ENCODE peak calls at places on chromosome 11, in six cellular contexts. G, Q, U, I, L and Y are unnamed samples.

GRCh38 chr11:111592491-111592890 is 9.8 kb upstream of the SIK2 start:
- DNase-seq in G (no peak), Q (no peak), U (no peak), I (no peak), L (peak), Y (no peak)

GRCh38 chr11:31720225-31720624 is 90.9 kb downstream of the PAX6 start:
- DNase-seq in G (no peak), Q (no peak), U (no peak), I (no peak), L (no peak), Y (no peak)

GRCh38 chr11:119726585-119727522 is 2.1 kb downstream of the NECTIN1 start:
- DNase-seq in G (peak), Q (peak), U (no peak), I (no peak), L (no peak), Y (no peak)

GRCh38 chr11:120708511-120709183 is 197.1 kb downstream of the GRIK4 start:
- DNase-seq in G (no peak), Q (no peak), U (no peak), I (no peak), L (no peak), Y (no peak)

GRCh38 chr11:106761745-106762144 is 256.5 kb downstream of the GUCY1A2 start:
- DNase-seq in G (no peak), Q (no peak), U (no peak), I (no peak), L (no peak), Y (no peak)

GRCh38 chr11:94032066-94032465 is 10.9 kb downstream of the HEPHL1 start:
- DNase-seq in G (no peak), Q (no peak), U (no peak), I (no peak), L (no peak), Y (no peak)

GRCh38 chr11:46050065-46050464 is 71.2 kb downstream of the PHF21A start:
- DNase-seq in G (peak), Q (peak), U (peak), I (peak), L (peak), Y (peak)

GRCh38 chr11:45210846-45211245 is 64.4 kb downstream of the PRDM11 start:
- DNase-seq in G (no peak), Q (no peak), U (no peak), I (no peak), L (no peak), Y (no peak)

GRCh38 chr11:128796275-128796674 is 70.8 kb downstream of the KCNJ1 start:
- DNase-seq in G (no peak), Q (no peak), U (peak), I (no peak), L (no peak), Y (no peak)

GRCh38 chr11:124861670-124862069 is 3.6 kb upstream of the ROBO3 start:
- DNase-seq in G (no peak), Q (no peak), U (no peak), I (no peak), L (no peak), Y (no peak)

GRCh38 chr11:124864892-124865180 is 396 bp upstream of the ROBO3 start:
- DNase-seq in G (no peak), Q (no peak), U (no peak), I (no peak), L (no peak), Y (no peak)

GRCh38 chr11:124863826-124864165 is 1.4 kb upstream of the ROBO3 start:
- DNase-seq in G (no peak), Q (no peak), U (no peak), I (no peak), L (no peak), Y (no peak)

GRCh38 chr11:124864176-124864891 is 898 bp upstream of the ROBO3 start:
- DNase-seq in G (no peak), Q (no peak), U (no peak), I (no peak), L (no peak), Y (no peak)

DNA sequence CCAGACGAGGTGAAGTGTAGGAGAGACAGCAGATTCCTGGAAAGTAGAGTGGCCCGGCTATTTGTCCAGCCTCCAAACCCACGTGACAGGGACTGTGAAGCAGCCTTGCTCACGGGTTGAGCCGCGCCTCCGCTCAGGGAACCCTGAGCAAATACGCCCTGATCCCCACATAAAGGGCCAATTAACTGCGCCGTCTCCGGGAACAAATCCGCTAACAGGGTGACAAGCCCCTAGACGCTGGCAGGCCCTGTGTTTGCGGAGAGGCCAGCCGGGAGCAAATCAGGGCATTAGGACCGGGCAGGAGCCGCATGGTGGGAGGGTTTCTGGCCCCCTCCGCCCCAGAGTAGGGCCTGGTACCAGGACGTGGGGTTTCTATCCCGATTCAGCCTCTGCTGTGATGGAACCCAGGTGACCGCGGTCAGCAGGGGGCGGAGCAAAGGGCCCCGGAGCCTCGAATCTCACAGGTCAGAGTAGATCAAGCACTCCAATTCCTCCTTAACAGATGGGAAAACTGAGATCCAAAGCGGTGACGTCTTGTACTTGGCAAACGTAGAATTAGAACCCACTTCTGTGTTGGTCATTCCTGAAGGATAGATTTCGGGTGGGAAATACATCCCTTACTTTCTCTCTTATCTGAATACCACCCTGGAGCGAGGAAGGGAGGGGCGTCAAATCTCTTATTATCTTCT is 2.0 kb upstream of the ROBO3 start:
- DNase-seq in G (peak), Q (no peak), U (peak), I (peak), L (peak), Y (no peak)
- H4K91ac ChIP-seq in G (no peak), Q (no peak), U (no peak), I (no peak), L (no peak), Y (no peak)

GRCh38 chr11:17814546-17814945 is 80.0 kb downstream of the KCNC1 start:
- DNase-seq in G (no peak), Q (no peak), U (no peak), I (no peak), L (no peak), Y (no peak)

GRCh38 chr11:17810736-17811135 is 76.2 kb downstream of the KCNC1 start:
- DNase-seq in G (no peak), Q (no peak), U (peak), I (no peak), L (peak), Y (no peak)

GRCh38 chr11:17811416-17811815 is 76.8 kb downstream of the KCNC1 start:
- DNase-seq in G (no peak), Q (no peak), U (no peak), I (no peak), L (peak), Y (no peak)

GRCh38 chr11:17813391-17814059 is 78.9 kb downstream of the KCNC1 start:
- DNase-seq in G (no peak), Q (no peak), U (no peak), I (no peak), L (no peak), Y (no peak)

DNA sequence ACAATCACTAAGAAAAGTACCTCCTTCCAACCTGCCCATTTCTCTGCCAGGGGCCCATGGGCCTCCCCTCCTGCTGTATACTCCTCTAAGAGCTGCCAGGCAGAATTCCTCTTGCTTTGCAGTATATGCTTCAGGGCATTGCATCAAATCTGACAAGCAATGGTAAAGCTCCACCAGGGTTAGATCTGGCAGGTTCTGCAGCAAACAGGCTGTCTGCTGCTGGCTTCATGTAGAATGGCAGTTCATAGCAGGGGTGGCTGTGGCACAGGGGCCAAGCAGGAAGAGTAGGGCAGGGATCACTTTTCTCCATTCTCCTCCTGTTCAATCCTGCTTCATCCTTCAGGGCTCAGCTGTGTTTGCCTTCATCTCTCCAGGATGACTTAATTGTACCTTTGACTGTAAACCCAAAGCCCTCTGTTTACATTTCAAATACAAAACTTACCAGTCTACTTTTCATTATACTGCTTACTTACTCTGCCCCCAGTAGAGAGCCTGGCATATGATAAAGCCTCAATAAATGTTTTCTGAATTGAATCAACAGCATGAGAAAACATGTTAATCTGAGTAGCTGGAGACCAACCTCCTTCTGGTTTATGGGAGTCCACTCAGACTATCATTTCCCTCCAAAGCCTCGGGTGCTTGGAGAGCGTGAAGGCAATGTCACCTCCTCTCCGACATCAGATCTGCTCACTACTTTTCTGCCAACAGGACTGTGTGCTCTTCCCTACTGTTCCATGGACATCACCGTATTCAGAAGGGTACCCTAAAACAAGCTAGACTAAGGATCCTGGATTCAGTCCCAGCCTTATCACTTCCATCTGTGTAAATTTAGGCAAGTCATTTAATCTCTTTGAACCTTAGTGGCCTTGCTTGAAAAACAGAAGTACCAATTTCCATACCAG is 78.0 kb downstream of the KCNC1 start:
- DNase-seq in G (no peak), Q (no peak), U (no peak), I (no peak), L (peak), Y (no peak)
- H4K91ac ChIP-seq in G (no peak), Q (no peak), U (no peak), I (no peak), L (peak), Y (no peak)

GRCh38 chr11:99068832-99069231 is 48.1 kb downstream of the CNTN5 start:
- DNase-seq in G (no peak), Q (no peak), U (no peak), I (no peak), L (no peak), Y (no peak)

GRCh38 chr11:99066609-99067008 is 45.9 kb downstream of the CNTN5 start:
- DNase-seq in G (no peak), Q (no peak), U (no peak), I (no peak), L (no peak), Y (peak)

GRCh38 chr11:99069831-99070444 is 49.2 kb downstream of the CNTN5 start:
- DNase-seq in G (peak), Q (peak), U (no peak), I (peak), L (no peak), Y (peak)
- H4K91ac ChIP-seq in G (no peak), Q (no peak), U (no peak), I (no peak), L (no peak), Y (no peak)

GRCh38 chr11:75351541-75352416 is at the start of gene ARRB1:
- DNase-seq in G (peak), Q (peak), U (no peak), I (peak), L (no peak), Y (peak)

GRCh38 chr11:75355051-75355450 is 3.6 kb upstream of the ARRB1 start:
- DNase-seq in G (no peak), Q (no peak), U (no peak), I (no peak), L (no peak), Y (no peak)

GRCh38 chr11:75350743-75351540 is 519 bp downstream of the ARRB1 start:
- DNase-seq in G (peak), Q (no peak), U (peak), I (peak), L (no peak), Y (no peak)

GRCh38 chr11:75352417-75353206 is 1.2 kb upstream of the ARRB1 start:
- DNase-seq in G (no peak), Q (no peak), U (no peak), I (peak), L (no peak), Y (no peak)

GRCh38 chr11:75356613-75357012 is 5.2 kb upstream of the ARRB1 start:
- DNase-seq in G (no peak), Q (no peak), U (no peak), I (no peak), L (no peak), Y (no peak)
- H4K91ac ChIP-seq in G (no peak), Q (no peak), U (no peak), I (no peak), L (no peak), Y (no peak)

GRCh38 chr11:100980156-100980555 is 149.5 kb downstream of the PGR start:
- DNase-seq in G (no peak), Q (no peak), U (peak), I (no peak), L (no peak), Y (no peak)

GRCh38 chr11:100984668-100985067 is 144.9 kb downstream of the PGR start:
- DNase-seq in G (no peak), Q (no peak), U (no peak), I (no peak), L (no peak), Y (no peak)

GRCh38 chr11:100981196-100981824 is 148.3 kb downstream of the PGR start:
- DNase-seq in G (no peak), Q (no peak), U (no peak), I (no peak), L (no peak), Y (no peak)

GRCh38 chr11:100978442-100978841 is 151.2 kb downstream of the PGR start:
- DNase-seq in G (peak), Q (no peak), U (no peak), I (no peak), L (no peak), Y (no peak)

DNA sequence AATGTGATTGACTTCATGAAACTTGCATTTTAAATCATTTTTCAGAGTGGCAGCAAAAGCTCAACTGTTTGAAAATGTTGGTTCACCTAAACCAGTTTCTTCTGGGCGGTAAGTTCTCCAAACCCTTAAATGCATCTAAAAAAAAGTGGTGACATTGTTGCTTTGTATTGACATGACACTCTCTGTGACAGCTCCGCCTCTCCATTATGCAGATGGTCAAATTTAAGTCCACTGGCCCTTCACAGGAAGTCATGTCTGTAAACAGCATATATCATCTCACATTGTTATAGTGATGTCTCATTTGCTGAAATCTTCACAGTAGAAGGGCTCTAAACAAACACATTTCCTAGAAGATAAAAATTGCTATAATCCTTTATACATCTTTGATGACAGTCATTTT is 150.7 kb downstream of the PGR start:
- DNase-seq in G (no peak), Q (no peak), U (no peak), I (no peak), L (no peak), Y (no peak)
- H4K91ac ChIP-seq in G (no peak), Q (no peak), U (no peak), I (no peak), L (no peak), Y (no peak)

DNA sequence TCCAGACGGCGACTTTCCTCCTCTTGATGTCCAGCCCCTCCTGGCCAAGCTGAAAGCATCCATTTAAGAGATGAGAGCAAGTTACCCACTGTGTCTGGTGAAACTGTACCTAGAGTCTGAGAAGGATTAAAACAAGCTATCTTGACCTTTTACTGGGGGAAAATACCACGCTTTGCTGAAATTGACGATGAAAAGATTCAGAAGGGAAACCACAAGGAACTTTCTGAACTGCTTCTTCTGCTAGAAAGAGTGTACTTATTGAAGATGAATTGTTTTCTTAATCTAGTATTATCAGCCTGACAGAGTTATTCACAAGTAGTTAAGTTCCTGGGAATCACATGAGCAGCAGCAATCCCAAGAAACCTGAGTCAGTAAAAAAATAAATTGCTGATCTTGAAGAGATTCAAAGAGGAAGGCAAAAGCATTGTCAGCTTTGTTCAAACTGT is 13.1 kb upstream of the MS4A6A start:
- DNase-seq in G (no peak), Q (no peak), U (no peak), I (no peak), L (no peak), Y (no peak)
- H4K91ac ChIP-seq in G (no peak), Q (no peak), U (no peak), I (no peak), L (no peak), Y (no peak)